ENCODE peak calls at places on chromosomes 5 and 9, in ten cellular contexts. Z, D, X, C, W, K, I, O, F and Y are unnamed samples.
A peak's percentile ranks its signal among the peaks of the same experiment; 100 is the strongest.

GRCh38 chr9:119365291-119366027 is 3.8 kb downstream of the BRINP1 start:
- DNase-seq in W (no peak), O (no peak), D (peak; percentile 81), I (no peak), F (no peak), X (no peak), K (peak; percentile 72), C (peak; percentile 38), Z (no peak), Y (no peak)

GRCh38 chr9:93058357-93059096 is at the start of gene SUSD3:
- DNase-seq in C (peak; percentile 73), W (no peak), O (peak; percentile 81), X (peak; percentile 39), Z (peak; percentile 66), D (peak; percentile 73), K (peak; percentile 91), F (peak; percentile 47), I (peak; percentile 68), Y (peak; percentile 78)

GRCh38 chr5:127290019-127290945 is at the start of gene MEGF10:
- DNase-seq in W (peak; percentile 17), X (no peak), O (no peak), F (no peak), Z (peak; percentile 35), C (no peak), K (peak; percentile 71), I (peak; percentile 45), D (peak; percentile 83), Y (peak; percentile 69)

GRCh38 chr5:178793156-178793555 is 62.7 kb upstream of the ZNF354A start:
- DNase-seq in X (peak; percentile 16), C (peak; percentile 57), Z (peak; percentile 33), W (no peak), F (peak; percentile 19), K (peak; percentile 39), I (no peak), D (peak; percentile 59), O (no peak), Y (no peak)

GRCh38 chr9:122355336-122355875 is 15.4 kb upstream of the PTGS1 start:
- DNase-seq in W (no peak), K (no peak), C (no peak), D (no peak), O (no peak), Z (no peak), I (peak; percentile 36), X (no peak), F (no peak), Y (no peak)

GRCh38 chr5:78483809-78484521 is 123.5 kb downstream of the SCAMP1 start:
- DNase-seq in K (no peak), D (no peak), C (no peak), F (no peak), W (no peak), I (no peak), O (no peak), X (no peak), Z (no peak), Y (no peak)

GRCh38 chr9:134834957-134835419 is 45.6 kb upstream of the FCN2 start:
- DNase-seq in I (no peak), C (no peak), O (no peak), X (no peak), Z (no peak), F (no peak), D (no peak), W (no peak), K (no peak), Y (no peak)

GRCh38 chr9:136007906-136008692 is 46.9 kb upstream of the UBAC1 start:
- DNase-seq in W (no peak), D (no peak), X (peak; percentile 16), I (no peak), K (peak; percentile 48), O (no peak), Z (no peak), C (no peak), F (no peak), Y (no peak)

GRCh38 chr9:127803507-127804352 is 1.0 kb downstream of the FPGS start:
- DNase-seq in I (no peak), Z (no peak), O (peak; percentile 66), K (no peak), F (no peak), W (peak; percentile 49), X (no peak), D (no peak), C (no peak), Y (peak; percentile 64)

GRCh38 chr5:94469889-94470288 is 148.5 kb downstream of the KIAA0825 start:
- DNase-seq in K (no peak), I (no peak), Z (no peak), X (peak; percentile 6), F (no peak), W (no peak), C (no peak), O (no peak), D (no peak), Y (no peak)

GRCh38 chr5:173452098-173452497 is 123.9 kb upstream of the STC2 start:
- DNase-seq in Z (no peak), C (no peak), K (no peak), X (peak; percentile 73), O (no peak), W (peak; percentile 81), I (peak; percentile 77), F (peak; percentile 65), D (peak; percentile 26), Y (no peak)

GRCh38 chr9:75369989-75370388 is 281.7 kb downstream of the OSTF1 start:
- DNase-seq in I (no peak), D (peak; percentile 0), O (no peak), C (no peak), F (no peak), K (no peak), W (no peak), X (no peak), Z (no peak), Y (no peak)

GRCh38 chr5:59999056-59999455 is 105.5 kb upstream of the PDE4D start:
- DNase-seq in D (peak; percentile 21), F (no peak), Z (no peak), I (no peak), O (no peak), W (no peak), X (no peak), C (no peak), K (peak; percentile 27), Y (no peak)

GRCh38 chr9:119601632-119602031 is 232.4 kb upstream of the BRINP1 start:
- DNase-seq in K (no peak), X (no peak), I (no peak), D (no peak), O (no peak), Z (no peak), F (no peak), C (no peak), W (no peak), Y (no peak)

GRCh38 chr5:79059674-79060073 is 9.8 kb downstream of the DMGDH start:
- DNase-seq in D (no peak), F (no peak), X (no peak), O (no peak), Z (no peak), I (no peak), C (no peak), K (no peak), W (no peak), Y (no peak)

GRCh38 chr5:148833925-148834324 is 7.5 kb downstream of the ADRB2 start:
- DNase-seq in Z (no peak), O (no peak), X (no peak), I (no peak), C (no peak), W (no peak), K (no peak), F (no peak), D (no peak), Y (no peak)

DNA sequence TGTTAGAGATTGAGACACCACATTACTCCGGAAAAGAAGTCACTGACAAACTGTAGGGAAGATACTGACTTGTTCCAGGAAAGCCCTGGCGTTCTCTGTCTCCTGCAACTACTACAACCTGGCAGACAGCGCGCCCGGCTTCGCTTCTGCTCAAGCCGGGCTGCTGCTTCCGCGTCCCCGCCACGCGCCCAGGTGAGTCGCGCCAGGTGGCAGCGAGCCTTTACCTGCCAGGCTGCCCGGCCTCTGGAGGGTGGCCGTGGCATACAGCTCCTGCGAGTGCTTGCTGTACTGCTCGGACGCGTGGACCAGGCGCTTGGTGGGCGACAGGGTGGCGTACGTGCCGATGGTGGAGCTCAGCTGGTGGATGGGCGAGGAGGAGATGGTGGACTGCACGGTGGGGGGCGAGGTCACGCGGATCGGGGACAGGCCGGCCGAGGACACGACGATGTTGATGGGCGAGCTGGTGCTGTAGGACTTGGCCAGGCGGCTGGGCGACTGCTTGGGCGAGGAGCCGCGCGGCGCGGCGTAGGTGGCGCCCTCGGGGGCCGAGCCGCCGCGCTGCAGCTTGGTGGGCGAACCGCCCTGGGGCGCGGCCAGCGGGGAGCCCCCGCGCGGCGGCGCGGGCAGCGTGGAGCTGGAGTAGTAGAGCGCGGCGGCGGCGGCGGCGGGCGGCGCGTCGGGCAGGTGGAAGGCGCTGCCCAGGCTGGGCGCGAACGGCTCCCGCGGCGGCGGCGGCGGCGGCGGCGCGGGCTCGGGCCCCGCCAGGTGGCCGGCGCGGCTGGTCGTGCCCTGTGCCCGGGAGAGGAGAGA is 519.6 kb downstream of the CTNND2 start:
- DNase-seq in Z (no peak), K (peak; percentile 68), W (no peak), D (peak; percentile 57), F (peak; percentile 32), X (no peak), I (no peak), O (peak; percentile 46), C (no peak), Y (peak; percentile 30)
- H3K27me3 ChIP-seq in Z (peaks cover 28% of the 10 kb centered on the region), K (peaks cover 12% of the 10 kb centered on the region), W (peaks cover 19% of the 10 kb centered on the region), D (peaks cover 76% of the 10 kb centered on the region), F (peaks cover 4% of the 10 kb centered on the region), X (no peaks in the 10 kb centered on the region), I (no peaks in the 10 kb centered on the region), O (peaks cover 29% of the 10 kb centered on the region), C (no peaks in the 10 kb centered on the region), Y (no peaks in the 10 kb centered on the region)

DNA sequence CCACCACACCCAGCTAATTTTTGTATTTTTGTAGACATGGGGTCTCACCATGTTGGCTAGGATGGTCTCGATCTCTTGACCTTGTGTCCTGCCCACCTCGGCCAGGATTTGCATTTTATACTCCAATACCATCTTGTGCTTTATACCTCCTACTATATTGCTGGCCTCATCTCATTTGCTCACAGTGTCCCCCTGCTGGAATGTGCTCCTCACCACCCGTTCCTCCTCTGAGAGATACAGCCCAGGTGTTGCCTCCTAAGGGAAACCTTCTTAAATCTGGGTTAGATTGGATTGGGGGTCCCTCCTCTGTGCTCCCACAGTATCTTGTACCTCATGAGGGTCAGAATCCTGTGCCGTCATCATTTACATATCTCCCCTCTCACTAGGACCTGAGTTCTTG is 131.7 kb downstream of the PAPPA start:
- DNase-seq in F (no peak), D (no peak), I (no peak), X (no peak), Z (no peak), C (no peak), K (no peak), O (no peak), W (no peak), Y (no peak)
- TF ChIP-seq CTCF in F (no peak), D (peak; percentile 16), I (no peak), X (peak; percentile 19), Z (no peak), C (peak; percentile 14), K (peak; percentile 22), O (no peak), W (no peak), Y (no peak)

GRCh38 chr5:83172011-83172410 is 94.7 kb downstream of the XRCC4 start:
- DNase-seq in X (no peak), C (no peak), I (no peak), Z (no peak), K (no peak), O (no peak), F (no peak), D (no peak), W (no peak), Y (no peak)
- H3K36me3 ChIP-seq in X (no peaks in the 10 kb centered on the region), C (no peaks in the 10 kb centered on the region), I (no peaks in the 10 kb centered on the region), Z (no peaks in the 10 kb centered on the region), K (no peaks in the 10 kb centered on the region), O (no peaks in the 10 kb centered on the region), F (no peaks in the 10 kb centered on the region), D (no peaks in the 10 kb centered on the region), W (no peaks in the 10 kb centered on the region), Y (no peaks in the 10 kb centered on the region)

GRCh38 chr5:180301253-180301652 is 9.4 kb upstream of the MAPK9 start:
- DNase-seq in I (no peak), F (no peak), W (no peak), X (no peak), K (no peak), Z (no peak), C (no peak), O (no peak), D (no peak), Y (no peak)
- H3K27me3 ChIP-seq in I (no peaks in the 10 kb centered on the region), F (no peaks in the 10 kb centered on the region), W (no peaks in the 10 kb centered on the region), X (no peaks in the 10 kb centered on the region), K (no peaks in the 10 kb centered on the region), Z (no peaks in the 10 kb centered on the region), C (no peaks in the 10 kb centered on the region), O (no peaks in the 10 kb centered on the region), D (no peaks in the 10 kb centered on the region), Y (no peaks in the 10 kb centered on the region)